ENCODE peak calls at places on chromosomes 2 and 18, in ten cellular contexts. E is left lung; V is CD8-positive, alpha-beta T cell; H is breast epithelium; B is psoas muscle; O is neural progenitor cell; P is GM12878; J is astrocyte of the spinal cord; U is left ventricle myocardium inferior; N is spleen. M is an unnamed sample.

GRCh38 chr2:133077259-133077822 is 407.3 kb upstream of the LYPD1 start:
- DNase-seq in E (no peak), V (no peak), H (no peak), B (no peak), O (no peak), P (no peak), J (no peak), U (no peak), N (no peak), M (peak; percentile 21)

GRCh38 chr2:42048318-42049251 is 764 bp downstream of the PKDCC start:
- DNase-seq in E (no peak), V (no peak), H (no peak), B (peak; percentile 31), O (peak; percentile 64), P (no peak), J (no peak), U (no peak), N (no peak), M (peak; percentile 41)

GRCh38 chr18:23243178-23243577 is 107.9 kb downstream of the CABLES1 start:
- DNase-seq in E (peak; percentile 77), V (no peak), H (no peak), B (no peak), O (peak; percentile 43), P (no peak), J (no peak), U (no peak), N (no peak), M (no peak)

GRCh38 chr2:109246616-109247015 is 117.6 kb downstream of the SH3RF3 start:
- DNase-seq in E (no peak), V (no peak), H (no peak), B (no peak), O (no peak), P (no peak), J (no peak), U (no peak), N (peak; percentile 34), M (no peak)

GRCh38 chr2:190867832-190868231 is 12.8 kb upstream of the GLS start:
- DNase-seq in E (no peak), V (no peak), H (no peak), B (no peak), O (no peak), P (no peak), J (no peak), U (no peak), N (no peak), M (no peak)

GRCh38 chr18:79942786-79943607 is 8.5 kb downstream of the SLC66A2 start:
- DNase-seq in E (no peak), V (no peak), H (peak; percentile 17), B (no peak), O (no peak), P (no peak), J (no peak), U (no peak), N (peak; percentile 68), M (no peak)

GRCh38 chr2:232325324-232326273 is 53.0 kb upstream of the ALPP start:
- DNase-seq in E (peak; percentile 93), V (peak; percentile 77), H (peak; percentile 45), B (peak; percentile 69), O (peak; percentile 62), P (no peak), J (no peak), U (peak; percentile 59), N (peak; percentile 92), M (peak; percentile 53)

GRCh38 chr2:211455225-211455841 is 898.9 kb downstream of the CPS1 start:
- DNase-seq in E (no peak), V (no peak), H (no peak), B (no peak), O (peak; percentile 74), P (no peak), J (peak; percentile 65), U (no peak), N (no peak), M (peak; percentile 46)

GRCh38 chr18:21194871-21195771 is 46.9 kb upstream of the GREB1L start:
- DNase-seq in E (no peak), V (no peak), H (no peak), B (no peak), O (peak; percentile 44), P (no peak), J (peak; percentile 51), U (no peak), N (no peak), M (peak; percentile 8)

GRCh38 chr2:240957656-240958365 is 40.6 kb upstream of the SNED1 start:
- DNase-seq in E (peak; percentile 56), V (peak; percentile 43), H (peak; percentile 15), B (peak; percentile 25), O (no peak), P (no peak), J (no peak), U (no peak), N (no peak), M (peak; percentile 59)

GRCh38 chr2:218993345-218994315 is at the start of gene CRYBA2:
- DNase-seq in E (peak; percentile 79), V (no peak), H (no peak), B (no peak), O (peak; percentile 78), P (no peak), J (no peak), U (no peak), N (no peak), M (peak; percentile 34)

DNA sequence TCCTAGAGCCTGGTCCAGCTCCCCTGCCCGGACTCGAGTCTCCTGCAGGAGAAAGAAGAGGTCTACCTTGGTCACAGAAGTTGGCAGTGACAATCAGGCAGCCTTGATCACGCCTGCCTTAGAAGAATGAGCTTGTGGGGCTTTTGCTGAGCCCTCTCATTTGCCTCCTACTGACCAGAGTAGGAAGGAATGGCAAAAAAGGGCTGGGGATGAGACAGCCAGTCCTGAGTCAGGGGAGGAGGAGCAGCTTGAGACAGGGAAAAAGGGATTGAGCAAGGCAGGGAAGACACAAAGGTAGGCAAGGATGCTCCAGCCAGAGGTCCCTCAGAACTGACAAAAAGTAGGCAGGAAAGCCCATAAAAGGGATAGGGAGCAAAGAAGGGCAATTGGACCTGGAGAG is 6.0 kb downstream of the WDR54 start:
- DNase-seq in E (no peak), V (no peak), H (no peak), B (no peak), O (no peak), P (no peak), J (no peak), U (no peak), N (peak; percentile 53), M (peak; percentile 70)
- TF ChIP-seq CTCF in E (no peak), V (no peak), H (no peak), B (no peak), O (no peak), P (no peak), J (no peak), U (no peak), N (no peak), M (no peak)

GRCh38 chr2:196639180-196640030 is at the start of gene CCDC150:
- DNase-seq in E (peak; percentile 97), V (peak; percentile 95), H (peak; percentile 82), B (peak; percentile 93), O (peak; percentile 98), P (peak; percentile 80), J (peak; percentile 96), U (peak; percentile 93), N (peak; percentile 98), M (peak; percentile 93)

GRCh38 chr2:196638765-196639164 is 750 bp upstream of the CCDC150 start:
- DNase-seq in E (no peak), V (no peak), H (no peak), B (no peak), O (no peak), P (no peak), J (no peak), U (no peak), N (peak; percentile 78), M (no peak)

GRCh38 chr2:196635156-196635555 is 4.4 kb upstream of the CCDC150 start:
- DNase-seq in E (no peak), V (no peak), H (no peak), B (no peak), O (no peak), P (no peak), J (no peak), U (no peak), N (no peak), M (peak; percentile 14)

DNA sequence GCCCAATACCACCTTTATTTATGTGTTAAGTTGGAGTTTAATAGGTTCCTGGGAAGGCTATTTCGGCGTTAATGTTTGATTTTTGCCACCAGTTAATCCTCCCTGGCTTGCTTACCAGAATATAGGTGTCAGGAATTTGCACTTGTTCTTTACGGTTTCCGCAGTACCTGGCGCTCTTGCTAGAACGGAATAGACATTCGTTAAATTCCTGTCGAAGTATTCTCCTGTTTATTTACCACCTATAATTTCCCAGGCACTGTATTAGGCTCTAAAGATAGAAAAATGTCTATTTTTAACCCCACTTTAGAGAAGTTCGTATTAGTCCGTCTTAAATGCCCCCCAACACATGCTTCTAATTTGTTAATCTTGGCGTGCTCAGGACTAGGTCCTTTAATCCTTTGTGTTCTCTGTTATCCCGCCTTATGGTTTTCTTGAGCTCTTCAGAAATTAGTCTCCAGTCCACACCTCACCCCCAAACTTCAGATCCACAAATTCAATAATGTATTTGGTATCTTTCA is 575 bp downstream of the CCDC150 start:
- DNase-seq in E (no peak), V (no peak), H (no peak), B (no peak), O (no peak), P (peak; percentile 8), J (no peak), U (no peak), N (no peak), M (no peak)
- H3K4me3 ChIP-seq in E (peak overlapping the region; percentile 58), V (peak overlapping the region; percentile 85), H (peak overlapping the region; percentile 64), B (peak overlapping the region; percentile 78), O (peak overlapping the region; percentile 86), P (peak overlapping the region; percentile 85), J (peak overlapping the region; percentile 74), U (peak overlapping the region; percentile 70), N (peak overlapping the region; percentile 57), M (peak overlapping the region; percentile 62)

DNA sequence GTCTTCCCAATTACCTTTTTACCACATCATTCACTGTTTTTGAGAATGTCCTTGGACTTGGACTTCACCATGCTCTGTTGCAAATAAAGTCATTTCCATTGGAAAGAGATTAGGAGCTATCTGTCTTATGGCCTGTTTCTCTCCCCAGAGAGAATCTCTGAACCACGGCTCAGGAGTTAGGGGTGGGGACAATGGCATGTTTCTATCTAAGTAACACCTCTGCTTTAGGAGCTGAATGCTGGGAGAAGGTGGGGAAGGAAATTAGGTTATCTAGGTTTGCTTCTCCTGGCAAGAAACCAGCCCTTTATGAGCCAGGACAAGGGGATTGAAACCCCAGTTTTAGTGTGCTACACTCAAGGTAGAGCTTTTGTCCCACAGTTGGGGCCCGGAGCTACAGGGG is 86.3 kb downstream of the AGPS start:
- DNase-seq in E (no peak), V (no peak), H (no peak), B (no peak), O (no peak), P (no peak), J (no peak), U (no peak), N (no peak), M (no peak)
- TF ChIP-seq CTCF in E (no peak), V (no peak), H (no peak), B (no peak), O (no peak), P (no peak), J (no peak), U (no peak), N (no peak), M (no peak)

DNA sequence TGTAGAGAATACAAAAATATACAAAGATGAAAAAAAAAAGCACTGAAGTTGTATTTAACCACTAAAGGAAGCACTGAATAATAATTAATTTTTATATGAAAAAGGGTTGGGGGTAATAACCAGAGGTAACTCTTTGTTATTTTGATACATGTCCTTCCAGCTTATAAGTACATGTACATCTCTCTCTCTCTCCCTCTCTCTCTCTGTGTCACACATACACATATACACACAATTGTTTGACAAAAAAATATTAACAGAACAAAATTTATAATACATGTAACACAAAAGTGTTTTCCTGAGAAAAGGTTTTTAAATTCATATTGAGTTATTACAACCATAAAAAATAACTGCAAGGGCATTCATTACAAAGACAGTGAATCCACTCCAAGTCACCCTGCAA is 4.6 kb downstream of the WIPF1 start:
- DNase-seq in E (no peak), V (no peak), H (no peak), B (no peak), O (no peak), P (no peak), J (no peak), U (no peak), N (no peak), M (no peak)
- H3K4me3 ChIP-seq in E (peak overlapping the region; percentile 40), V (peak overlapping the region; percentile 27), H (no peak overlapping the region), B (peak overlapping the region; percentile 25), O (no peak overlapping the region), P (peak overlapping the region; percentile 37), J (no peak overlapping the region), U (peak overlapping the region; percentile 30), N (peak overlapping the region; percentile 37), M (no peak overlapping the region)